ENCODE peak calls at places on chromosome 11, in six cellular contexts. O is aorta; D is ovary; I is stimulated activated CD4-positive, alpha-beta T cell treated with anti-CD3 and anti-CD28 coated beads, Interleukin-2, amount 100 ng/mL, for 48 hours; B is activated effector memory CD4-positive, alpha-beta T cell treated with anti-CD3 and anti-CD28 coated beads, Interleukin-2, amount 50 U/mL, for 16 hours; W is RWPE2. M is an unnamed sample.

GRCh38 chr11:126140932-126141291 is 70.5 kb downstream of the RPUSD4 start:
- DNase-seq in W (no peak), D (peak), B (no peak), I (no peak), O (no peak), M (peak)

GRCh38 chr11:128058580-128059208 is 528.7 kb downstream of the ETS1 start:
- DNase-seq in I (no peak), W (no peak), B (no peak), O (no peak), D (no peak), M (no peak)

GRCh38 chr11:119368121-119369034 is 13.1 kb downstream of the USP2 start:
- DNase-seq in D (peak), B (no peak), W (peak), O (no peak), I (no peak), M (peak)

GRCh38 chr11:64848214-64848778 is 3.8 kb upstream of the CDC42BPG start:
- DNase-seq in O (no peak), I (no peak), D (no peak), W (no peak), B (peak), M (no peak)

GRCh38 chr11:119470316-119471266 is 47.6 kb upstream of the THY1 start:
- DNase-seq in W (no peak), B (peak), O (no peak), I (no peak), D (no peak), M (no peak)

GRCh38 chr11:103326070-103326794 is 217.0 kb downstream of the DYNC2H1 start:
- DNase-seq in B (no peak), O (peak), I (peak), D (no peak), W (no peak), M (peak)

GRCh38 chr11:2097356-2097997 is 41.7 kb downstream of the IGF2 start:
- DNase-seq in W (peak), D (peak), O (no peak), I (no peak), B (peak), M (peak)

GRCh38 chr11:19379465-19379864 is 138.7 kb upstream of the E2F8 start:
- DNase-seq in O (no peak), I (no peak), B (no peak), D (no peak), W (no peak), M (peak)

GRCh38 chr11:2674681-2675131 is 25.1 kb downstream of the KCNQ1OT1 start:
- DNase-seq in O (no peak), D (peak), B (no peak), W (no peak), I (no peak), M (peak)

GRCh38 chr11:44333271-44334218 is 23.6 kb upstream of the ALX4 start:
- DNase-seq in I (no peak), W (no peak), B (no peak), D (no peak), O (no peak), M (no peak)

GRCh38 chr11:61533401-61533800 is 24.9 kb downstream of the LRRC10B start:
- DNase-seq in I (no peak), D (no peak), W (no peak), B (no peak), O (no peak), M (peak)

GRCh38 chr11:110094298-110095073 is 1.3 kb downstream of the ZC3H12C start:
- DNase-seq in O (no peak), W (no peak), D (no peak), I (no peak), B (no peak), M (no peak)

GRCh38 chr11:94183886-94184264 is 55.2 kb downstream of the PANX1 start:
- DNase-seq in D (no peak), O (peak), I (peak), B (no peak), W (no peak), M (peak)